ENCODE peak calls at places on chromosome 14, in six cellular contexts. E is HepG2, I is GM23248, N is upper lobe of right lung, D is fibroblast of lung, H is colonic mucosa. P is an unnamed sample.
A peak's percentile ranks its signal among the peaks of the same experiment; 100 is the strongest.

GRCh38 chr14:72621387-72622065 is 272.4 kb downstream of the DPF3 start:
- DNase-seq in E (no peak), I (no peak), N (no peak), D (no peak), H (peak; percentile 7), P (no peak)

GRCh38 chr14:93207468-93208308 is 632 bp downstream of the UBR7 start:
- DNase-seq in E (no peak), I (peak; percentile 78), N (no peak), D (peak; percentile 55), H (peak; percentile 48), P (peak; percentile 78)

GRCh38 chr14:75279739-75280447 is 1.3 kb downstream of the FOS start:
- DNase-seq in E (no peak), I (peak; percentile 57), N (peak; percentile 78), D (peak; percentile 25), H (peak; percentile 40), P (peak; percentile 76)

GRCh38 chr14:74574706-74575105 is 37.3 kb downstream of the LTBP2 start:
- DNase-seq in E (no peak), I (peak; percentile 23), N (no peak), D (no peak), H (no peak), P (no peak)

GRCh38 chr14:31960039-31960438 is 117.1 kb upstream of the ARHGAP5 start:
- DNase-seq in E (no peak), I (peak; percentile 25), N (no peak), D (no peak), H (no peak), P (no peak)

GRCh38 chr14:54901380-54902142 is 1.1 kb downstream of the GCH1 start:
- DNase-seq in E (no peak), I (peak; percentile 28), N (no peak), D (no peak), H (peak; percentile 44), P (no peak)

GRCh38 chr14:43308411-43308810 is 1198.7 kb downstream of the FSCB start:
- DNase-seq in E (no peak), I (no peak), N (no peak), D (peak; percentile 10), H (no peak), P (no peak)

GRCh38 chr14:52279405-52279804 is 11.9 kb downstream of the PTGDR start:
- DNase-seq in E (no peak), I (peak; percentile 76), N (no peak), D (peak; percentile 63), H (no peak), P (no peak)

GRCh38 chr14:30559638-30560071 is 697 bp downstream of the G2E3 start:
- DNase-seq in E (peak; percentile 64), I (peak; percentile 64), N (no peak), D (peak; percentile 39), H (no peak), P (no peak)

GRCh38 chr14:58327019-58327418 is 28.7 kb downstream of the ARID4A start:
- DNase-seq in E (no peak), I (no peak), N (no peak), D (no peak), H (no peak), P (no peak)

GRCh38 chr14:53001787-53002378 is 51.0 kb upstream of the FERMT2 start:
- DNase-seq in E (peak; percentile 24), I (no peak), N (no peak), D (no peak), H (no peak), P (no peak)

GRCh38 chr14:81516941-81517797 is 16.5 kb downstream of the SEL1L start:
- DNase-seq in E (peak; percentile 83), I (peak; percentile 63), N (no peak), D (peak; percentile 67), H (peak; percentile 63), P (no peak)

GRCh38 chr14:91419451-91419850 is 1.8 kb upstream of the CCDC88C start:
- DNase-seq in E (no peak), I (no peak), N (no peak), D (no peak), H (no peak), P (no peak)

GRCh38 chr14:52349731-52350130 is 35.6 kb downstream of the PTGER2 start:
- DNase-seq in E (no peak), I (no peak), N (no peak), D (no peak), H (no peak), P (no peak)

GRCh38 chr14:52840916-52841315 is 49.5 kb upstream of the GNPNAT1 start:
- DNase-seq in E (no peak), I (peak; percentile 95), N (no peak), D (peak; percentile 78), H (no peak), P (no peak)

GRCh38 chr14:57408037-57408436 is 17.7 kb downstream of the NAA30 start:
- DNase-seq in E (no peak), I (no peak), N (no peak), D (no peak), H (no peak), P (no peak)

GRCh38 chr14:70170976-70171375 is 17.8 kb downstream of the SLC8A3 start:
- DNase-seq in E (no peak), I (no peak), N (no peak), D (no peak), H (no peak), P (no peak)

GRCh38 chr14:65035049-65035448 is 48.4 kb downstream of the FNTB start:
- DNase-seq in E (no peak), I (no peak), N (peak; percentile 68), D (peak; percentile 56), H (no peak), P (no peak)

GRCh38 chr14:77746064-77746463 is 14.9 kb downstream of the SNW1 start:
- DNase-seq in E (no peak), I (no peak), N (no peak), D (no peak), H (no peak), P (no peak)

GRCh38 chr14:35386673-35387125 is 17.9 kb downstream of the NFKBIA start:
- DNase-seq in E (no peak), I (no peak), N (no peak), D (no peak), H (no peak), P (no peak)

GRCh38 chr14:74109369-74109768 is 24.6 kb downstream of the LIN52 start:
- DNase-seq in E (no peak), I (no peak), N (no peak), D (peak; percentile 11), H (no peak), P (no peak)

GRCh38 chr14:36515105-36515593 is 4.9 kb downstream of the NKX2-1 start:
- DNase-seq in E (no peak), I (no peak), N (no peak), D (no peak), H (no peak), P (no peak)

GRCh38 chr14:20996521-20996920 is 2.6 kb upstream of the SLC39A2 start:
- DNase-seq in E (no peak), I (no peak), N (no peak), D (no peak), H (no peak), P (no peak)
- H3K36me3 ChIP-seq in E (peaks cover 48% of the 10 kb centered on the region), I (peaks cover 38% of the 10 kb centered on the region), N (peaks cover 62% of the 10 kb centered on the region), D (peaks cover 11% of the 10 kb centered on the region), H (peaks cover 11% of the 10 kb centered on the region), P (peaks cover 54% of the 10 kb centered on the region)

GRCh38 chr14:24160499-24160849 is 591 bp upstream of the IRF9 start:
- DNase-seq in E (no peak), I (no peak), N (no peak), D (no peak), H (no peak), P (no peak)
- H3K27ac ChIP-seq in E (peak overlapping the region; percentile 24), I (no peak overlapping the region), N (peak overlapping the region; percentile 88), D (peak overlapping the region; percentile 91), H (peak overlapping the region; percentile 98), P (peak overlapping the region; percentile 71)

DNA sequence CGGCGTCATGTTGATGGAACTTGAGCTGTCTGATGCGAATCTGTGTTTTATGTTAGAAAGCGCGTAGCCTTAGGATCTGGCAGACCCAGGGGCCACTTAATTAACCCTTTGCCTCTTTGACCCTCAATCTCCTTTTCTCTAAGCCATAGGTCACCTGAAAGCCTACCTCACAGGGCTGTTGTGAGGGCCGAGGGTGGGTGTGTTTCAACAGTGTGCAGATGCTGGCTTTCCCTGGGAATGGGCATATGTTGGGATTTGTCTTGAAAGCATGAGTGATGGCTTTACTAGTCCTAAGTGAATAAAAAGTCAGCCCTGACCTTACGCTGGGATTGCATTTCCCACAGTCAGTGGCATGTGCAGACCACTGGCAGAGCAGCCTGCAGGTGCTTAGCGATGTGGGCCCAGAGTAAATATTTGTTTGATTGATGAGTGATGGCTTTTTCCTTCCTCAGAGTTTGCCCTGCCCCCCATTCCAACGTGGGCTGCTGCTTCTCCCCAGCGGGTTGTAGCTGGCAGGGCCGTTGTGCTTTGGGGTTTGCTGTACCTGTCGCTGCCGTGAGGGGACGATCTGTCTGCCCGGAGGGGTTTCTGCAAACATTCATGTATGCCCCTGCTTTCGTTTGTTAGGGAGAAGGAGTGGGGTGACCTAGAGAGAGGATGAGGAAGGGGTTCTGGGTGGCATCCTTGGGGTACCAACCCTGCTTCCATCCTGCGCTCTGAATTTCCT is 31.4 kb downstream of the MEG3 start:
- DNase-seq in E (no peak), I (no peak), N (no peak), D (no peak), H (no peak), P (no peak)
- H3K36me3 ChIP-seq in E (no peaks in the 10 kb centered on the region), I (peaks cover 5% of the 10 kb centered on the region), N (no peaks in the 10 kb centered on the region), D (no peaks in the 10 kb centered on the region), H (no peaks in the 10 kb centered on the region), P (no peaks in the 10 kb centered on the region)

GRCh38 chr14:21915814-21916213 is 242.2 kb upstream of the OR4E1 start:
- DNase-seq in E (peak; percentile 40), I (no peak), N (no peak), D (peak; percentile 11), H (peak; percentile 22), P (no peak)
- H3K27ac ChIP-seq in E (no peak overlapping the region), I (no peak overlapping the region), N (peak overlapping the region; percentile 61), D (no peak overlapping the region), H (no peak overlapping the region), P (no peak overlapping the region)

DNA sequence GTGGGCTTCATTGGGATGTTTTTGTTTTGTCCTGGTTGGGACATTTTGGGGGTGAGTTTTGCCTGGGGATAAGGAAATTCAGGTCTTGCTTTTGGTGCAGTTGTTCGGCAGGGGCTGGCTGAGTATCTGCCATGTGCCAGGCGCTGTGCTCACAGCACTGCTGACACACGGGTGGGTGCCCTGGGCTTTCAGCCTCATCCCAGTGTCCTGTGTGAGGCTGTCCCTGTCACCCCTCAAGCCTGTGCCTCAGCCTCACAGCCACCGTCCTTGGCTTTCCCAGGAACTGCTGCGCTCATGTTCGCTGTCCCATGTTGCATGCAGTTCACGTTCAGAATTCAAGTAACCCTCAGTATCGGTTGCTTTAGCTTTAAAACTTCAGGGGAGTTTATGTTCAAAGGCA is 24.9 kb downstream of the XRCC3 start:
- DNase-seq in E (no peak), I (no peak), N (peak; percentile 39), D (no peak), H (no peak), P (no peak)
- H3K36me3 ChIP-seq in E (peaks cover 71% of the 10 kb centered on the region), I (peaks cover 64% of the 10 kb centered on the region), N (peaks cover 85% of the 10 kb centered on the region), D (peaks cover 24% of the 10 kb centered on the region), H (peaks cover 6% of the 10 kb centered on the region), P (peaks cover 90% of the 10 kb centered on the region)

P was measured in RWPE2.